ENCODE peak calls at places on chromosomes 5 and 9, in six cellular contexts. R is activated CD4-positive, alpha-beta memory T cell treated with anti-CD3 and anti-CD28 coated beads, Interleukin-2, amount 10 ng/mL, durations not matched to agents 7 days and 5 days; D is GM23338; U is occipital lobe; O is brain microvascular endothelial cell; H is NCI-H460. F is an unnamed sample.

GRCh38 chr9:37311938-37312730 is 110.4 kb upstream of the GRHPR start:
- DNase-seq in R (no peak), D (no peak), U (no peak), O (peak), H (no peak), F (no peak)

GRCh38 chr5:83895860-83896259 is 175.2 kb upstream of the HAPLN1 start:
- DNase-seq in R (no peak), D (no peak), U (no peak), O (peak), H (no peak), F (no peak)

GRCh38 chr5:45521067-45521466 is 175.1 kb downstream of the HCN1 start:
- DNase-seq in R (no peak), D (peak), U (no peak), O (no peak), H (no peak), F (peak)

GRCh38 chr5:79876510-79876909 is 114.6 kb downstream of the MTX3 start:
- DNase-seq in R (no peak), D (no peak), U (no peak), O (no peak), H (no peak), F (no peak)

GRCh38 chr5:72846483-72846882 is 30.0 kb downstream of the TNPO1 start:
- DNase-seq in R (no peak), D (no peak), U (no peak), O (no peak), H (no peak), F (no peak)

GRCh38 chr9:129501771-129502324 is 119.1 kb downstream of the C9orf50 start:
- DNase-seq in R (no peak), D (no peak), U (no peak), O (no peak), H (no peak), F (no peak)

GRCh38 chr5:6568909-6569308 is 63.9 kb downstream of the NSUN2 start:
- DNase-seq in R (no peak), D (no peak), U (no peak), O (no peak), H (no peak), F (no peak)

GRCh38 chr9:79489241-79490000 is 82.3 kb upstream of the TLE4 start:
- DNase-seq in R (no peak), D (peak), U (peak), O (peak), H (no peak), F (peak)

GRCh38 chr5:159032656-159033350 is 66.9 kb downstream of the EBF1 start:
- DNase-seq in R (no peak), D (no peak), U (no peak), O (no peak), H (no peak), F (no peak)

GRCh38 chr5:33369470-33370134 is 71.2 kb upstream of the TARS1 start:
- DNase-seq in R (no peak), D (no peak), U (no peak), O (no peak), H (no peak), F (no peak)

GRCh38 chr5:142472306-142472951 is 147.6 kb upstream of the SPRY4 start:
- DNase-seq in R (peak), D (no peak), U (no peak), O (peak), H (peak), F (peak)

GRCh38 chr5:125695994-125696679 is 727.1 kb upstream of the GRAMD2B start:
- DNase-seq in R (no peak), D (no peak), U (no peak), O (no peak), H (no peak), F (no peak)

GRCh38 chr5:66585291-66585690 is 10.9 kb upstream of the MAST4 start:
- DNase-seq in R (no peak), D (no peak), U (no peak), O (no peak), H (no peak), F (no peak)

GRCh38 chr5:69035665-69036064 is 58.1 kb upstream of the SLC30A5 start:
- DNase-seq in R (no peak), D (no peak), U (no peak), O (no peak), H (no peak), F (no peak)

GRCh38 chr5:117680421-117680820 is 1105.8 kb upstream of the SEMA6A start:
- DNase-seq in R (no peak), D (no peak), U (no peak), O (no peak), H (no peak), F (no peak)

GRCh38 chr5:1285883-1286291 is 9.0 kb downstream of the TERT start:
- DNase-seq in R (no peak), D (no peak), U (no peak), O (no peak), H (no peak), F (no peak)

F was measured in RCC 7860.